ENCODE peak calls at places on chromosomes 13 and 19, in four cellular contexts. One of them, this sample, is unnamed. For H3K9me3, the result is how much of the 10 kb centered on the place peaks cover.

GRCh38 chr13:49020940-49021548 is 45.3 kb downstream of the FNDC3A start:
- DNase-seq in body of pancreas: no peak
- DNase-seq in breast epithelium: no peak
- DNase-seq in testis: no peak
- DNase-seq in this sample: no peak

GRCh38 chr19:42370667-42371066 is 19.4 kb downstream of the CNFN start:
- DNase-seq in body of pancreas: no peak
- DNase-seq in breast epithelium: no peak
- DNase-seq in testis: no peak
- DNase-seq in this sample: no peak

GRCh38 chr13:67100723-67101122 is 129.4 kb downstream of the PCDH9 start:
- DNase-seq in body of pancreas: no peak
- DNase-seq in breast epithelium: no peak
- DNase-seq in testis: no peak
- DNase-seq in this sample: no peak

GRCh38 chr13:97976551-97977375 is 23.3 kb downstream of the IPO5 start:
- DNase-seq in body of pancreas: no peak
- DNase-seq in breast epithelium: no peak
- DNase-seq in testis: peak
- DNase-seq in this sample: no peak

GRCh38 chr13:59391696-59392095 is 772.0 kb downstream of the DIAPH3 start:
- DNase-seq in body of pancreas: peak
- DNase-seq in breast epithelium: no peak
- DNase-seq in testis: peak
- DNase-seq in this sample: no peak

GRCh38 chr13:42043676-42044075 is 4.8 kb upstream of the DGKH start:
- DNase-seq in body of pancreas: no peak
- DNase-seq in breast epithelium: no peak
- DNase-seq in testis: no peak
- DNase-seq in this sample: no peak

GRCh38 chr13:84430015-84430414 is 547.7 kb upstream of the SLITRK1 start:
- DNase-seq in body of pancreas: no peak
- DNase-seq in breast epithelium: no peak
- DNase-seq in testis: no peak
- DNase-seq in this sample: no peak

GRCh38 chr19:13873776-13874515 is 3.0 kb upstream of the NANOS3 start:
- DNase-seq in body of pancreas: no peak
- DNase-seq in breast epithelium: no peak
- DNase-seq in testis: peak
- DNase-seq in this sample: no peak

GRCh38 chr19:51810228-51810627 is 15.3 kb downstream of the FPR3 start:
- DNase-seq in body of pancreas: no peak
- DNase-seq in breast epithelium: no peak
- DNase-seq in testis: no peak
- DNase-seq in this sample: no peak

GRCh38 chr13:39603424-39603947 is 493 bp upstream of the LHFPL6 start:
- DNase-seq in body of pancreas: no peak
- DNase-seq in breast epithelium: no peak
- DNase-seq in testis: peak
- DNase-seq in this sample: no peak

GRCh38 chr19:42140125-42140754 is 8.0 kb upstream of the POU2F2 start:
- DNase-seq in body of pancreas: peak
- DNase-seq in breast epithelium: no peak
- DNase-seq in testis: peak
- DNase-seq in this sample: peak

GRCh38 chr13:56735537-56735942 is 405.2 kb upstream of the PRR20A start:
- DNase-seq in body of pancreas: no peak
- DNase-seq in breast epithelium: no peak
- DNase-seq in testis: peak
- DNase-seq in this sample: no peak

GRCh38 chr19:45798995-45799517 is 6.4 kb upstream of the DMWD start:
- DNase-seq in body of pancreas: peak
- DNase-seq in breast epithelium: no peak
- DNase-seq in testis: peak
- DNase-seq in this sample: peak

GRCh38 chr13:63304497-63304896 is 1888.8 kb upstream of the PCDH20 start:
- DNase-seq in body of pancreas: no peak
- DNase-seq in breast epithelium: no peak
- DNase-seq in testis: no peak
- DNase-seq in this sample: no peak

GRCh38 chr13:28387740-28388501 is 107.0 kb downstream of the FLT1 start:
- DNase-seq in body of pancreas: no peak
- DNase-seq in breast epithelium: no peak
- DNase-seq in testis: no peak
- DNase-seq in this sample: no peak

GRCh38 chr13:28380319-28380718 is 114.6 kb downstream of the FLT1 start:
- DNase-seq in body of pancreas: no peak
- DNase-seq in breast epithelium: no peak
- DNase-seq in testis: no peak
- DNase-seq in this sample: no peak

GRCh38 chr13:28379371-28380083 is 115.4 kb downstream of the FLT1 start:
- DNase-seq in body of pancreas: no peak
- DNase-seq in breast epithelium: no peak
- DNase-seq in testis: no peak
- DNase-seq in this sample: no peak

GRCh38 chr13:28384789-28385188 is 110.1 kb downstream of the FLT1 start:
- DNase-seq in body of pancreas: no peak
- DNase-seq in breast epithelium: no peak
- DNase-seq in testis: no peak
- DNase-seq in this sample: no peak

DNA sequence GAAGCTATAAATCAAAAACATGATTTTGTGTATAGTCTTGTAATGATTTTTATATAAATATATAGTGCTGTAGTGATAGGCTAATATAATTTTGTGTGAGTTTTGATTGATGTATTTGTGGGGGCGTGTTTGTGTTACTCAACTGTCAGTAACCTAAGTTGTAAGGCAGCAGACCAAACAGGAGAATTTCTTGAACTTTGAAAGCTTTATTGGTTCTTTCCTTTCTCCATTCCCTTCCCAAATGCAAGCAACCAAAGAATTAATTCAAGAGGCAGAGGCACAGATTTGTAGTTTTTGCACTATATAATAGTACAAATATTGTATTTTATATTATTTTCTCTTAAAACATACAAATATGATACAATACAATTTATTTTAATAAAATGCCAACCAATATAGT is 109.6 kb downstream of the FLT1 start:
- DNase-seq in body of pancreas: no peak
- DNase-seq in breast epithelium: no peak
- DNase-seq in testis: no peak
- DNase-seq in this sample: no peak
- H3K9me3 ChIP-seq in body of pancreas: under half
- H3K9me3 ChIP-seq in breast epithelium: under half
- H3K9me3 ChIP-seq in testis: under half
- H3K9me3 ChIP-seq in this sample: under half

GRCh38 chr19:46875657-46876056 is 14.9 kb downstream of the ARHGAP35 start:
- DNase-seq in body of pancreas: no peak
- DNase-seq in breast epithelium: no peak
- DNase-seq in testis: no peak
- DNase-seq in this sample: no peak
- H3K4me3 ChIP-seq in body of pancreas: no peak
- H3K4me3 ChIP-seq in breast epithelium: no peak
- H3K4me3 ChIP-seq in testis: no peak
- H3K4me3 ChIP-seq in this sample: no peak

GRCh38 chr19:11931051-11931450 is 6.1 kb downstream of the ZNF700 start:
- DNase-seq in body of pancreas: no peak
- DNase-seq in breast epithelium: no peak
- DNase-seq in testis: no peak
- DNase-seq in this sample: no peak
- H3K9me3 ChIP-seq in body of pancreas: under half
- H3K9me3 ChIP-seq in breast epithelium: under half
- H3K9me3 ChIP-seq in testis: under half
- H3K9me3 ChIP-seq in this sample: under half

GRCh38 chr13:106562301-106562700 is 5.6 kb downstream of the ARGLU1 start:
- DNase-seq in body of pancreas: no peak
- DNase-seq in breast epithelium: no peak
- DNase-seq in testis: no peak
- DNase-seq in this sample: no peak

GRCh38 chr13:106565127-106565775 is 2.7 kb downstream of the ARGLU1 start:
- DNase-seq in body of pancreas: no peak
- DNase-seq in breast epithelium: no peak
- DNase-seq in testis: no peak
- DNase-seq in this sample: no peak

GRCh38 chr13:106560791-106561190 is 7.1 kb downstream of the ARGLU1 start:
- DNase-seq in body of pancreas: no peak
- DNase-seq in breast epithelium: no peak
- DNase-seq in testis: no peak
- DNase-seq in this sample: no peak

GRCh38 chr13:106558527-106558926 is 9.4 kb downstream of the ARGLU1 start:
- DNase-seq in body of pancreas: no peak
- DNase-seq in breast epithelium: no peak
- DNase-seq in testis: no peak
- DNase-seq in this sample: no peak

GRCh38 chr13:106561551-106562170 is 6.3 kb downstream of the ARGLU1 start:
- DNase-seq in body of pancreas: no peak
- DNase-seq in breast epithelium: no peak
- DNase-seq in testis: peak
- DNase-seq in this sample: no peak
- H3K4me3 ChIP-seq in body of pancreas: no peak
- H3K4me3 ChIP-seq in breast epithelium: no peak
- H3K4me3 ChIP-seq in testis: no peak
- H3K4me3 ChIP-seq in this sample: peak

GRCh38 chr19:58203814-58204475 is 21.1 kb downstream of the ZNF274 start:
- DNase-seq in body of pancreas: no peak
- DNase-seq in breast epithelium: no peak
- DNase-seq in testis: peak
- DNase-seq in this sample: no peak
- H3K9me3 ChIP-seq in body of pancreas: half or more
- H3K9me3 ChIP-seq in breast epithelium: half or more
- H3K9me3 ChIP-seq in testis: under half
- H3K9me3 ChIP-seq in this sample: half or more

DNA sequence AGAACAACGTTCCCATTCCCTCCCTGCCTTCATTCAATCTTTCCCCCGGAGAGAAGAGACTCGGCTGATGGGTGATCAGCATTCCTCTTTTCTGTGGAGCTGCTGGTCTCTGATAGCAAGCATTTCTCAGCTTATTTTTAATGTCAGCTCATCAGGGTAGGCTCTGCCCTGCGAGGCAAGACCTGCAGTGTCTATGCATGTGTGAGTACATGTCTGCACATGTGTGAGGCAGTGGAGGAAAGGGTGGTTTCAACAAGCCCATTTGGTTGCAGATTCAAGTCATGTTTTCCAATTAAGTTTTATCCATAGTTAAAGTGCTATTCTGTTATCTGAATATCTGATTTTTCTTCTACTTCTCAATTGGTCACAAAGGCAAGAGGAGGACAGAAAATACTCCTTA is 19.5 kb downstream of the SLC10A2 start:
- DNase-seq in body of pancreas: no peak
- DNase-seq in breast epithelium: no peak
- DNase-seq in testis: no peak
- DNase-seq in this sample: no peak
- H3K4me3 ChIP-seq in body of pancreas: no peak
- H3K4me3 ChIP-seq in breast epithelium: no peak
- H3K4me3 ChIP-seq in testis: no peak
- H3K4me3 ChIP-seq in this sample: no peak